ENCODE peak calls at places on chromosomes 3 and 15, in seven cellular contexts. S is hepatic stellate cell, D is nephron progenitor cell, T is left ventricle myocardium inferior, L is HEK293T, K is NCI-H524, Q is mucosa of gallbladder. H is an unnamed sample.

GRCh38 chr3:190491533-190492054 is 22.3 kb upstream of the IL1RAP start:
- DNase-seq in S (no peak), D (no peak), T (peak), L (no peak), K (no peak), Q (peak), H (no peak)

GRCh38 chr3:193911784-193912183 is 224.2 kb upstream of the HES1 start:
- DNase-seq in S (no peak), D (no peak), T (no peak), L (no peak), K (no peak), Q (no peak), H (no peak)

GRCh38 chr3:196195664-196196255 is 15.4 kb downstream of the ZDHHC19 start:
- DNase-seq in S (no peak), D (no peak), T (no peak), L (no peak), K (no peak), Q (no peak), H (no peak)

GRCh38 chr3:98966862-98967554 is 65.5 kb upstream of the DCBLD2 start:
- DNase-seq in S (no peak), D (no peak), T (no peak), L (no peak), K (peak), Q (no peak), H (no peak)

GRCh38 chr15:76150508-76150907 is 90.7 kb downstream of the TMEM266 start:
- DNase-seq in S (no peak), D (no peak), T (no peak), L (no peak), K (peak), Q (no peak), H (peak)

GRCh38 chr3:46399557-46399956 is 7.3 kb downstream of the CCR5AS start:
- DNase-seq in S (no peak), D (no peak), T (no peak), L (no peak), K (no peak), Q (no peak), H (no peak)

GRCh38 chr3:41683666-41684350 is 278.1 kb downstream of the ULK4 start:
- DNase-seq in S (no peak), D (no peak), T (no peak), L (no peak), K (no peak), Q (peak), H (no peak)

GRCh38 chr15:29920515-29920914 is 98.2 kb upstream of the TJP1 start:
- DNase-seq in S (no peak), D (no peak), T (no peak), L (no peak), K (no peak), Q (peak), H (peak)

GRCh38 chr3:68256635-68257034 is 602.2 kb upstream of the SUCLG2 start:
- DNase-seq in S (no peak), D (peak), T (no peak), L (peak), K (peak), Q (peak), H (no peak)

GRCh38 chr15:34810455-34811146 is 15.3 kb upstream of the ACTC1 start:
- DNase-seq in S (peak), D (no peak), T (no peak), L (no peak), K (peak), Q (no peak), H (no peak)

GRCh38 chr3:160265088-160265487 is 39.9 kb downstream of the C3orf80 start:
- DNase-seq in S (no peak), D (no peak), T (no peak), L (no peak), K (no peak), Q (no peak), H (no peak)

GRCh38 chr3:149258298-149258697 is 36.7 kb upstream of the CP start:
- DNase-seq in S (no peak), D (no peak), T (peak), L (no peak), K (peak), Q (no peak), H (no peak)

GRCh38 chr3:172065967-172066762 is 26.8 kb downstream of the FNDC3B start:
- DNase-seq in S (no peak), D (no peak), T (no peak), L (no peak), K (no peak), Q (no peak), H (no peak)

GRCh38 chr3:33883538-33884203 is 85.2 kb downstream of the PDCD6IP start:
- DNase-seq in S (peak), D (peak), T (no peak), L (no peak), K (peak), Q (peak), H (no peak)

GRCh38 chr15:83978588-83978987 is 257.0 kb upstream of the GOLGA6L4 start:
- DNase-seq in S (no peak), D (no peak), T (no peak), L (no peak), K (no peak), Q (no peak), H (no peak)

GRCh38 chr3:66504761-66505641 is 4.2 kb upstream of the LRIG1 start:
- DNase-seq in S (no peak), D (no peak), T (no peak), L (no peak), K (no peak), Q (no peak), H (no peak)

GRCh38 chr3:16140116-16140893 is 34.2 kb upstream of the GALNT15 start:
- DNase-seq in S (peak), D (no peak), T (no peak), L (no peak), K (no peak), Q (no peak), H (no peak)

GRCh38 chr15:40915106-40915661 is 14.0 kb upstream of the DLL4 start:
- DNase-seq in S (no peak), D (no peak), T (no peak), L (no peak), K (no peak), Q (no peak), H (no peak)

GRCh38 chr3:182728248-182728647 is 65.1 kb upstream of the ATP11B start:
- DNase-seq in S (no peak), D (no peak), T (no peak), L (no peak), K (no peak), Q (no peak), H (no peak)

GRCh38 chr3:23809294-23809693 is 3.5 kb downstream of the UBE2E1 start:
- DNase-seq in S (no peak), D (no peak), T (no peak), L (no peak), K (no peak), Q (no peak), H (no peak)

GRCh38 chr3:54827766-54828165 is 100.1 kb downstream of the LRTM1 start:
- DNase-seq in S (no peak), D (no peak), T (no peak), L (no peak), K (no peak), Q (no peak), H (no peak)

GRCh38 chr15:42215854-42216829 is 8.0 kb upstream of the VPS39 start:
- DNase-seq in S (no peak), D (no peak), T (no peak), L (no peak), K (peak), Q (no peak), H (no peak)

GRCh38 chr15:76181705-76182107 is 121.9 kb downstream of the TMEM266 start:
- DNase-seq in S (no peak), D (no peak), T (no peak), L (no peak), K (no peak), Q (no peak), H (no peak)

GRCh38 chr15:92810418-92811138 is 89.5 kb upstream of the CHD2 start:
- DNase-seq in S (peak), D (peak), T (peak), L (peak), K (peak), Q (peak), H (no peak)

GRCh38 chr3:163315786-163316185 is 1762.5 kb downstream of the SI start:
- DNase-seq in S (no peak), D (no peak), T (no peak), L (no peak), K (no peak), Q (no peak), H (no peak)

GRCh38 chr3:167684389-167684993 is 30.7 kb upstream of the WDR49 start:
- DNase-seq in S (peak), D (peak), T (no peak), L (peak), K (peak), Q (peak), H (no peak)

GRCh38 chr3:50157821-50158556 is 2.9 kb downstream of the SEMA3F start:
- DNase-seq in S (no peak), D (no peak), T (no peak), L (no peak), K (no peak), Q (no peak), H (no peak)

GRCh38 chr3:34374521-34374920 is 576.1 kb downstream of the PDCD6IP start:
- DNase-seq in S (no peak), D (no peak), T (no peak), L (no peak), K (peak), Q (no peak), H (no peak)

GRCh38 chr15:94272251-94272898 is 41.0 kb downstream of the MCTP2 start:
- DNase-seq in S (no peak), D (no peak), T (no peak), L (no peak), K (no peak), Q (no peak), H (no peak)

GRCh38 chr3:96706517-96706916 is 107.9 kb upstream of the EPHA6 start:
- DNase-seq in S (no peak), D (no peak), T (no peak), L (no peak), K (peak), Q (no peak), H (no peak)

GRCh38 chr3:119927190-119927589 is 145.3 kb downstream of the NR1I2 start:
- DNase-seq in S (no peak), D (no peak), T (no peak), L (no peak), K (no peak), Q (no peak), H (no peak)

GRCh38 chr3:113736548-113737089 is 9.4 kb downstream of the NAA50 start:
- DNase-seq in S (peak), D (no peak), T (no peak), L (peak), K (peak), Q (no peak), H (no peak)

GRCh38 chr15:68149059-68149458 is 56.1 kb downstream of the CALML4 start:
- DNase-seq in S (no peak), D (no peak), T (no peak), L (no peak), K (no peak), Q (no peak), H (no peak)

GRCh38 chr3:39103324-39103693 is 4.1 kb downstream of the GORASP1 start:
- DNase-seq in S (no peak), D (no peak), T (no peak), L (no peak), K (no peak), Q (no peak), H (no peak)

GRCh38 chr15:25545017-25545416 is 106.2 kb upstream of the UBE3A start:
- DNase-seq in S (no peak), D (no peak), T (no peak), L (no peak), K (no peak), Q (no peak), H (no peak)

GRCh38 chr3:183298708-183299153 is 45.7 kb downstream of the B3GNT5 start:
- DNase-seq in S (no peak), D (peak), T (peak), L (peak), K (peak), Q (peak), H (no peak)

GRCh38 chr3:128424508-128425069 is 42.1 kb downstream of the DNAJB8 start:
- DNase-seq in S (no peak), D (no peak), T (no peak), L (peak), K (no peak), Q (no peak), H (no peak)

GRCh38 chr15:52529289-52529929 is 729 bp upstream of the MYO5A start:
- DNase-seq in S (no peak), D (no peak), T (no peak), L (no peak), K (peak), Q (no peak), H (no peak)

H was measured in stomach.